ENCODE peak calls at places on chromosomes 3 and 15, in six cellular contexts. J, C, H, P, N and W are unnamed samples. For H3K4me1, the result is how much of the 10 kb centered on the place peaks cover.

GRCh38 chr3:31361391-31362273 is 171.1 kb upstream of the STT3B start:
- DNase-seq in J (no peak), C (no peak), H (no peak), P (peak), N (no peak), W (no peak)

GRCh38 chr3:138007898-138008297 is 2.1 kb upstream of the CLDN18 start:
- DNase-seq in J (no peak), C (no peak), H (no peak), P (no peak), N (no peak), W (no peak)

GRCh38 chr3:148955544-148956346 is 35.6 kb upstream of the GYG1 start:
- DNase-seq in J (peak), C (peak), H (no peak), P (peak), N (no peak), W (peak)

GRCh38 chr3:171129827-171130226 is 103.3 kb upstream of the SLC2A2 start:
- DNase-seq in J (no peak), C (no peak), H (no peak), P (no peak), N (no peak), W (no peak)

GRCh38 chr15:75368689-75369239 is 357 bp upstream of the MAN2C1 start:
- DNase-seq in J (no peak), C (peak), H (no peak), P (no peak), N (no peak), W (no peak)

GRCh38 chr3:11844891-11845290 is 1.8 kb downstream of the TAMM41 start:
- DNase-seq in J (no peak), C (no peak), H (no peak), P (no peak), N (no peak), W (no peak)

GRCh38 chr3:59422312-59422711 is 372.5 kb upstream of the CFAP20DC start:
- DNase-seq in J (no peak), C (no peak), H (no peak), P (no peak), N (no peak), W (no peak)

GRCh38 chr3:195195321-195196209 is 75.4 kb downstream of the XXYLT1 start:
- DNase-seq in J (no peak), C (no peak), H (no peak), P (peak), N (peak), W (no peak)

GRCh38 chr15:81373996-81374395 is at the start of gene TMC3:
- DNase-seq in J (no peak), C (no peak), H (no peak), P (no peak), N (no peak), W (no peak)

GRCh38 chr3:16467368-16467767 is 46.1 kb downstream of the RFTN1 start:
- DNase-seq in J (no peak), C (no peak), H (no peak), P (peak), N (no peak), W (no peak)

GRCh38 chr15:48330045-48330840 is 986 bp upstream of the DUT start:
- DNase-seq in J (no peak), C (no peak), H (no peak), P (peak), N (no peak), W (no peak)

GRCh38 chr3:170425491-170426239 is 7.0 kb downstream of the CLDN11 start:
- DNase-seq in J (no peak), C (no peak), H (peak), P (peak), N (no peak), W (no peak)

GRCh38 chr15:40250771-40251454 is 12.1 kb downstream of the PAK6 start:
- DNase-seq in J (no peak), C (no peak), H (no peak), P (no peak), N (peak), W (no peak)

GRCh38 chr3:45012577-45012976 is 13.5 kb upstream of the CLEC3B start:
- DNase-seq in J (no peak), C (no peak), H (no peak), P (no peak), N (no peak), W (no peak)

GRCh38 chr3:180280601-180281000 is 243.9 kb upstream of the PEX5L start:
- DNase-seq in J (no peak), C (no peak), H (no peak), P (no peak), N (no peak), W (no peak)

GRCh38 chr15:67819636-67820035 is 5.7 kb upstream of the SKOR1 start:
- DNase-seq in J (no peak), C (no peak), H (no peak), P (peak), N (peak), W (no peak)

GRCh38 chr15:90400759-90401314 is 12.8 kb downstream of the IQGAP1 start:
- DNase-seq in J (peak), C (peak), H (peak), P (peak), N (no peak), W (peak)

GRCh38 chr3:14691719-14692118 is 16.8 kb downstream of the C3orf20 start:
- DNase-seq in J (no peak), C (no peak), H (no peak), P (no peak), N (no peak), W (no peak)

GRCh38 chr3:129409541-129409940 is 18.9 kb downstream of the EFCAB12 start:
- DNase-seq in J (no peak), C (no peak), H (no peak), P (no peak), N (no peak), W (no peak)

GRCh38 chr3:46677096-46677702 is 16.3 kb downstream of the ALS2CL start:
- DNase-seq in J (no peak), C (no peak), H (peak), P (no peak), N (peak), W (no peak)

GRCh38 chr3:143707848-143708247 is 140.4 kb downstream of the SLC9A9 start:
- DNase-seq in J (no peak), C (no peak), H (no peak), P (no peak), N (no peak), W (no peak)

GRCh38 chr3:134104031-134104430 is 74.3 kb upstream of the SLCO2A1 start:
- DNase-seq in J (no peak), C (no peak), H (no peak), P (no peak), N (no peak), W (no peak)

GRCh38 chr15:57018151-57018550 is 99.7 kb downstream of the TCF12 start:
- DNase-seq in J (no peak), C (no peak), H (no peak), P (no peak), N (no peak), W (no peak)

GRCh38 chr3:75249005-75249404 is 415.1 kb upstream of the FRG2C start:
- DNase-seq in J (no peak), C (no peak), H (no peak), P (no peak), N (no peak), W (no peak)

GRCh38 chr3:44444896-44445691 is 32.4 kb downstream of the ZNF445 start:
- DNase-seq in J (no peak), C (no peak), H (no peak), P (no peak), N (no peak), W (no peak)

GRCh38 chr3:192794216-192794615 is 66.9 kb upstream of the FGF12 start:
- DNase-seq in J (no peak), C (no peak), H (no peak), P (no peak), N (no peak), W (no peak)

DNA sequence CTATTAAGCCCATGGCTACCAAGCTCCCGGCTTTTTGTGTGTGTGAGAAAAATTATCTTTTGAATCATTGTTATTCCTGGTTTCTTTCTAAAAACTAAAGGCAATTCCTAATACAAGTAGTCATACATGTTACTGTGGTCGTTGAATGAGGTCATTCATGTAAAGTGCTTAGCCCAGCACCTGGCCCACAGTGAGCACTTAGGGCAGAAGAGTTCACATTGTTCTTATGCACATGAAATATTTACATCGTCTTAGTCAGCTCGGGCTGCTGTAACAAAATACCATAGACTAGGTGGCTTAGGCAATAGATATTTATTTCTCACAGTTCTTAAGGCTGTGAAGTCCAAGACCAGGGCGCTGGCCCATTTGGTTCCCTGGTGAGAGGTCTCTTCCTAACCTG is 216.1 kb downstream of the SHQ1 start:
- DNase-seq in J (no peak), C (no peak), H (no peak), P (no peak), N (no peak), W (no peak)
- H3K4me1 ChIP-seq in J (under half), C (under half), H (under half), P (under half), N (under half), W (under half)

DNA sequence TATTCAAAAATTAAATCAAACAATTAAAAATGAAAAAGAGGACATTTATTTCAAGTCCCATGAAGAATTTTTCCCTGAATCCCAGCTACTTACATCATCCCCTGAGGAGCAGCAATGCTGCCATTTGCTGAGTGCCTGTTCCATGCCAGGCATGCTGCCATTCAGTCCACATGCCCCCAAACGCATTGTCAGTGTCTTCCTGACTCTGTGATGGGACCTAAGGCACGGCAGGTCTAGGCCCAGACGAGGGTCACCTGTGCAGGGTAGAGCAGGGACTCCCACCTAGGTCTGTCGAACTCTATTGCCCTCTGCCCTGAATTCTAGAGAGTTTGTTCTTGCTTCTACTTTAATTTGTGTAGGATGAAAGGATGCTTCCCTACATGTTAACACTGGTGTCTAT is 7.0 kb downstream of the PSTPIP1 start:
- DNase-seq in J (no peak), C (no peak), H (no peak), P (no peak), N (peak), W (no peak)
- TF ChIP-seq CTCF in J (no peak), C (no peak), H (no peak), P (no peak), N (no peak), W (no peak)

GRCh38 chr15:25792128-25792527 is 71.0 kb downstream of the ATP10A start:
- DNase-seq in J (no peak), C (no peak), H (no peak), P (no peak), N (peak), W (no peak)
- H3K4me1 ChIP-seq in J (half or more), C (under half), H (under half), P (under half), N (under half), W (under half)

DNA sequence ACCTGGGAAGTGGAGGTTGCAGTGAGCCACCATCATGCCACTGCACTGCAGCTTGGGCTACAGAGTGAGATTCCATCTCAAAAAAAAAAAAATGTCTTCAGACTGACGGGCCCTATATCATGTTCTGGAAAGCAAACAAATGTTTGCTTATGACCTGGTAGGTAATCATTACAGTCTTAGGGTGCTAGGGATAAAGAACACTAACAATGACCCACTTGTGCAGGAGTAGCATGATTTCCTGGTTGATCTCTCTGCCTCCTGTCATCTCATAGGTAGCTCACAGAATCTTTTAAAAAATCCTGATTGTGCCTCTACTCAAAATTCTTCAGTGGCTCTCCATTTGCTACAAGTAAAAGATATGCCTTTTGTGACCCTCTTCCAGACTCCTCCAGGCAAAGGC is 74.5 kb upstream of the TSPAN3 start:
- DNase-seq in J (no peak), C (no peak), H (no peak), P (no peak), N (no peak), W (no peak)
- TF ChIP-seq CTCF in J (no peak), C (no peak), H (no peak), P (no peak), N (no peak), W (no peak)

GRCh38 chr3:30349507-30349906 is 256.9 kb upstream of the TGFBR2 start:
- DNase-seq in J (no peak), C (no peak), H (no peak), P (peak), N (no peak), W (no peak)

GRCh38 chr3:30346927-30347320 is 259.5 kb upstream of the TGFBR2 start:
- DNase-seq in J (no peak), C (no peak), H (no peak), P (no peak), N (no peak), W (no peak)

GRCh38 chr3:30350901-30351300 is 255.5 kb upstream of the TGFBR2 start:
- DNase-seq in J (no peak), C (no peak), H (no peak), P (no peak), N (no peak), W (no peak)

GRCh38 chr3:30350011-30350410 is 256.4 kb upstream of the TGFBR2 start:
- DNase-seq in J (no peak), C (no peak), H (no peak), P (no peak), N (no peak), W (no peak)

DNA sequence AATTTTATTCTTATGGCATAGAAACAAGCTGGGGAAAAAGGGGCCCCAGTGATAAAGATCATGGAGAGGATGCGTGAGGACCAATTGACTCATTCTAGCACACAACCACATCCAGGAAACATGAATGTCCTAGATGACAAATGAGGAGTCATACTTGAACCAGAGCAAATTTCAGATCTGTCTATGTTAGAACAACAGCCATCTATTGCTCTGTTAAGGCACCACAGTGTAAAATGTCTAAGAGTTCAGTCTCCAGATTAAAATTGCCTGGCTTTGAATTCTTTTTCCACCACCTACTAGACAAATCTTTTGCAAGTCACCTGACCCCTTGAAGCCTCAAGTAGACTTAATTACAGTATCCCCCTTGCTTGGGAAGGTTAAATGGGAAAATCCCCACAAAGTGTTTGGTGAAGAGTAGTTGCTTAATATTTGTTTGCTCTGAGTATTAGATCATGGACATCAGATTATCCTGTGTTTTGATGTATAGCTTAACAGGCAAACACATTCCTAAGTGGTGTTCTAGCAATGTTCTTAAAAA is 258.7 kb upstream of the TGFBR2 start:
- DNase-seq in J (no peak), C (no peak), H (no peak), P (no peak), N (no peak), W (no peak)
- H3K4me1 ChIP-seq in J (under half), C (under half), H (under half), P (under half), N (under half), W (under half)

GRCh38 chr15:98796685-98797084 is 148.3 kb downstream of the IGF1R start:
- DNase-seq in J (no peak), C (no peak), H (no peak), P (no peak), N (no peak), W (no peak)
- TF ChIP-seq CTCF in J (no peak), C (no peak), H (no peak), P (no peak), N (no peak), W (no peak)

DNA sequence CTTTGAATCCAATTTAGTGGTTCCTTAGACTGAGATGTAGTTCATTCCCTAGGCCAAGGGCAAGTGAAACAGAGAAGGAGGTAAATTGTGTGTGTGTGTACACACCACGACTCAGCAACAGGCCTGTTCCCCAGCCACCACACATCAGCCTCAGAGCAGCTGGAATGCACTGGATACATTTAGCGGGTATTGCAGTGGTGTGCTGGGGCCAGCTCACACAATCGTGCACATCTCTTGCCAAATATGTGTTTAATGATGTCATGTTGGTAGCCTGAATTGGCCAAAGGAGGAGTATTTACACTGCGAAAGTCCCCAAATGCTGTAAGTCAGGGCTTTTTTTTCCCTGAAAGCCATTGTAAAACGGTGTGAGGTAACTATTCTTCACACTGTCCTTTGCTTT is 82.3 kb downstream of the RBPMS2 start:
- DNase-seq in J (no peak), C (peak), H (no peak), P (no peak), N (no peak), W (peak)
- H3K4me1 ChIP-seq in J (under half), C (half or more), H (under half), P (under half), N (under half), W (under half)

DNA sequence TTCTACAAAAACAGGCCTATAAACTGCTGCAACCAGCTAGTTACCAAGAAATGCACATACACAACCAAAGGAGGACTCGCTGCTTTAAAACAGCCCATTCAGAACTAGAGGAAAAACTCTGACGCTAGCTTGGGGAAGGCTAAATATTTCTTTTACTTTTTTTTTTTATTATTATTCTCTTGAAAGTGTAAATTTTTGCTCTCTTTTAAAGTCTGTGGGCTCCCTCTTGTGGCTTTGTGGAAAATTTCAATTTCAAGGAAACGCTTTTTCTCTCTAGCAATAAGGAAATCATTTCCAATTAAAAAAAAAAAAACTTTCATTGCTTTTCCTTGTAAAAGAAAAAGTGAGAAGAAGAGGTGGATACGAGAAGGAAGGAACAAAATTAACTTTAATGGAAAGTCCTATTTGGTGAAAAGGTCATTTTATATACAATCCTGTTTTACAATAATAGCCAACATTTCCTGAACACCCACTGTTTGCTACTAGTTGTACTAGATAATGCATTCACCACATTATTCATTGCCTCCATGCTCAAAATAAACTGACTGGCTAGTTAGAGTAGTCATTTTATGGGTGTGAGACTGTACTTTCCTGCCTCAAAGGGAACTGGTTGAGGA is 51.2 kb upstream of the SAMMSON start:
- DNase-seq in J (peak), C (no peak), H (peak), P (peak), N (no peak), W (no peak)
- TF ChIP-seq CTCF in J (peak), C (peak), H (peak), P (peak), N (peak), W (peak)

GRCh38 chr3:71990545-71990944 is 205.6 kb upstream of the PROK2 start:
- DNase-seq in J (no peak), C (no peak), H (no peak), P (no peak), N (no peak), W (no peak)

GRCh38 chr3:71984843-71985594 is 200.1 kb upstream of the PROK2 start:
- DNase-seq in J (peak), C (peak), H (no peak), P (no peak), N (no peak), W (no peak)

GRCh38 chr3:71989165-71989564 is 204.2 kb upstream of the PROK2 start:
- DNase-seq in J (no peak), C (no peak), H (no peak), P (no peak), N (no peak), W (no peak)

GRCh38 chr3:71987828-71988227 is 202.9 kb upstream of the PROK2 start:
- DNase-seq in J (no peak), C (no peak), H (no peak), P (no peak), N (no peak), W (no peak)

GRCh38 chr3:71987089-71987735 is 202.3 kb upstream of the PROK2 start:
- DNase-seq in J (no peak), C (no peak), H (no peak), P (peak), N (no peak), W (peak)
- H3K4me1 ChIP-seq in J (half or more), C (under half), H (under half), P (under half), N (under half), W (under half)